ENCODE peak calls at places on chromosomes 12 and 14, in seven cellular contexts. Z is heart left ventricle; Y is NCI-H1092; B is stimulated activated naive CD4-positive, alpha-beta T cell; U is amniotic stem cell; V is A172; R is ureter. E is an unnamed sample.

GRCh38 chr14:80425686-80426085 is 214.4 kb upstream of the DIO2 start:
- DNase-seq in Z (no peak), Y (no peak), B (no peak), U (peak; percentile 88), V (peak; percentile 96), R (no peak), E (no peak)

GRCh38 chr12:43309845-43310405 is 242.1 kb downstream of the ADAMTS20 start:
- DNase-seq in Z (no peak), Y (no peak), B (no peak), U (peak; percentile 57), V (peak; percentile 17), R (no peak), E (no peak)

GRCh38 chr14:75041613-75042012 is 9.7 kb downstream of the MLH3 start:
- DNase-seq in Z (no peak), Y (no peak), B (no peak), U (no peak), V (peak; percentile 39), R (no peak), E (no peak)

GRCh38 chr12:105418232-105418631 is 87.7 kb downstream of the C12orf75 start:
- DNase-seq in Z (no peak), Y (no peak), B (no peak), U (peak; percentile 63), V (peak; percentile 94), R (no peak), E (no peak)

GRCh38 chr12:89417246-89417977 is 65.1 kb upstream of the DUSP6 start:
- DNase-seq in Z (no peak), Y (no peak), B (no peak), U (no peak), V (no peak), R (peak; percentile 50), E (no peak)

GRCh38 chr14:25411933-25412757 is 362.2 kb upstream of the STXBP6 start:
- DNase-seq in Z (no peak), Y (no peak), B (no peak), U (no peak), V (no peak), R (no peak), E (no peak)

GRCh38 chr12:7907009-7907408 is 29.0 kb downstream of the SLC2A3 start:
- DNase-seq in Z (no peak), Y (no peak), B (no peak), U (no peak), V (peak; percentile 44), R (no peak), E (no peak)

GRCh38 chr14:104536942-104537612 is 42.5 kb upstream of the C14orf180 start:
- DNase-seq in Z (no peak), Y (no peak), B (no peak), U (no peak), V (peak; percentile 77), R (no peak), E (no peak)

GRCh38 chr12:46200551-46200950 is 68.3 kb downstream of the SLC38A1 start:
- DNase-seq in Z (no peak), Y (no peak), B (no peak), U (no peak), V (no peak), R (no peak), E (no peak)

GRCh38 chr12:4914720-4915119 is 5.0 kb downstream of the KCNA1 start:
- DNase-seq in Z (no peak), Y (no peak), B (no peak), U (no peak), V (no peak), R (no peak), E (no peak)

GRCh38 chr14:20714593-20715250 is 26.2 kb downstream of the ANG start:
- DNase-seq in Z (peak; percentile 81), Y (no peak), B (no peak), U (no peak), V (peak; percentile 34), R (peak; percentile 84), E (peak; percentile 46)

GRCh38 chr14:28375295-28375694 is 391.3 kb upstream of the FOXG1 start:
- DNase-seq in Z (no peak), Y (no peak), B (no peak), U (peak; percentile 21), V (no peak), R (no peak), E (no peak)

GRCh38 chr14:65565948-65566347 is 153.4 kb downstream of the FUT8 start:
- DNase-seq in Z (no peak), Y (no peak), B (no peak), U (no peak), V (no peak), R (no peak), E (no peak)

GRCh38 chr14:97657609-97658008 is 860.4 kb downstream of the VRK1 start:
- DNase-seq in Z (no peak), Y (no peak), B (no peak), U (no peak), V (no peak), R (no peak), E (no peak)

GRCh38 chr12:93156091-93156490 is 221.6 kb upstream of the NUDT4 start:
- DNase-seq in Z (no peak), Y (peak; percentile 78), B (no peak), U (no peak), V (no peak), R (no peak), E (no peak)

GRCh38 chr14:106318700-106319099 is 792.3 kb downstream of the TMEM121 start:
- DNase-seq in Z (no peak), Y (no peak), B (peak; percentile 41), U (no peak), V (no peak), R (no peak), E (no peak)

GRCh38 chr12:124036117-124037109 is 63.4 kb downstream of the ZNF664 start:
- DNase-seq in Z (no peak), Y (no peak), B (no peak), U (no peak), V (peak; percentile 22), R (no peak), E (peak; percentile 61)

GRCh38 chr12:54286042-54286931 is 5.8 kb downstream of the HNRNPA1 start:
- DNase-seq in Z (no peak), Y (no peak), B (no peak), U (no peak), V (no peak), R (no peak), E (no peak)

GRCh38 chr12:14927267-14927666 is 11.1 kb downstream of the ERP27 start:
- DNase-seq in Z (no peak), Y (no peak), B (no peak), U (no peak), V (no peak), R (no peak), E (no peak)

GRCh38 chr12:128387811-128388422 is 120.9 kb downstream of the TMEM132C start:
- DNase-seq in Z (no peak), Y (peak; percentile 29), B (no peak), U (no peak), V (no peak), R (peak; percentile 56), E (peak; percentile 31)

GRCh38 chr12:60760965-60761364 is 1165.1 kb downstream of the SLC16A7 start:
- DNase-seq in Z (no peak), Y (no peak), B (no peak), U (no peak), V (no peak), R (no peak), E (no peak)

GRCh38 chr12:4114986-4115385 is 158.6 kb upstream of the CCND2 start:
- DNase-seq in Z (no peak), Y (no peak), B (no peak), U (no peak), V (no peak), R (no peak), E (no peak)

GRCh38 chr14:38553586-38553985 is 297.7 kb upstream of the CLEC14A start:
- DNase-seq in Z (no peak), Y (no peak), B (no peak), U (peak; percentile 3), V (peak; percentile 75), R (no peak), E (no peak)

GRCh38 chr12:46491548-46491947 is 119.0 kb upstream of the SLC38A2 start:
- DNase-seq in Z (no peak), Y (no peak), B (no peak), U (no peak), V (no peak), R (no peak), E (no peak)

E was measured in uterus.